ENCODE peak calls at places on chromosome 21, in seven cellular contexts. K, G, H, Y, R, L and D are unnamed samples.

GRCh38 chr21:25362375-25363267 is 244.7 kb downstream of the MRPL39 start:
- DNase-seq in L (no peak), G (no peak), Y (no peak), H (no peak), K (no peak), R (no peak), D (no peak)

GRCh38 chr21:38506606-38507331 is 8.5 kb upstream of the ERG start:
- DNase-seq in K (no peak), H (no peak), R (no peak), Y (no peak), G (peak; percentile 61), L (no peak), D (no peak)

GRCh38 chr21:35908311-35909078 is 151.8 kb downstream of the SETD4 start:
- DNase-seq in H (no peak), L (no peak), R (no peak), K (no peak), G (no peak), Y (no peak), D (no peak)

GRCh38 chr21:38221594-38221993 is 35.2 kb upstream of the KCNJ15 start:
- DNase-seq in K (no peak), L (no peak), Y (peak; percentile 56), R (no peak), H (peak; percentile 67), G (no peak), D (no peak)

GRCh38 chr21:28445081-28445830 is 547.4 kb downstream of the LTN1 start:
- DNase-seq in G (no peak), K (no peak), L (no peak), Y (peak; percentile 77), R (no peak), H (peak; percentile 23), D (no peak)

GRCh38 chr21:37367758-37368535 is 1.4 kb downstream of the DYRK1A start:
- DNase-seq in R (peak; percentile 79), G (peak; percentile 38), K (peak; percentile 67), Y (peak; percentile 50), H (peak; percentile 31), L (peak; percentile 73), D (no peak)

GRCh38 chr21:39911286-39911685 is 44.0 kb downstream of the PCP4 start:
- DNase-seq in G (no peak), R (no peak), L (no peak), K (no peak), H (no peak), Y (no peak), D (no peak)

GRCh38 chr21:17730782-17731181 is 88.4 kb downstream of the C21orf91 start:
- DNase-seq in R (no peak), H (peak; percentile 16), K (no peak), L (no peak), G (no peak), Y (peak; percentile 3), D (no peak)

GRCh38 chr21:36472377-36472776 is 7.5 kb downstream of the CLDN14 start:
- DNase-seq in G (no peak), Y (no peak), L (no peak), H (no peak), R (no peak), K (no peak), D (no peak)

GRCh38 chr21:31316488-31317169 is 27.4 kb downstream of the TIAM1 start:
- DNase-seq in Y (no peak), K (no peak), R (no peak), L (no peak), G (no peak), H (peak; percentile 71), D (no peak)

GRCh38 chr21:42439284-42440186 is 35.8 kb downstream of the UBASH3A start:
- DNase-seq in G (peak; percentile 7), L (no peak), H (no peak), R (no peak), Y (no peak), K (no peak), D (peak; percentile 36)

GRCh38 chr21:28675265-28676041 is 317.2 kb downstream of the LTN1 start:
- DNase-seq in L (no peak), H (peak; percentile 50), R (no peak), G (no peak), Y (peak; percentile 37), K (no peak), D (no peak)

GRCh38 chr21:35991131-35991530 is 69.2 kb downstream of the SETD4 start:
- DNase-seq in L (no peak), H (no peak), Y (no peak), R (no peak), K (no peak), G (no peak), D (no peak)

GRCh38 chr21:37974081-37974480 is 57.8 kb upstream of the KCNJ6 start:
- DNase-seq in Y (peak; percentile 2), H (peak; percentile 71), L (no peak), G (no peak), R (no peak), K (no peak), D (no peak)

GRCh38 chr21:37780991-37781983 is 135.0 kb downstream of the KCNJ6 start:
- DNase-seq in H (peak; percentile 32), R (no peak), L (no peak), K (no peak), G (no peak), Y (peak; percentile 18), D (no peak)

GRCh38 chr21:37383066-37383465 is 16.5 kb downstream of the DYRK1A start:
- DNase-seq in L (no peak), Y (peak; percentile 62), H (no peak), G (no peak), K (no peak), R (no peak), D (no peak)

GRCh38 chr21:14545906-14546480 is at the start of gene SAMSN1:
- DNase-seq in Y (no peak), K (peak; percentile 64), L (peak; percentile 35), R (no peak), H (no peak), G (peak; percentile 53), D (peak; percentile 63)

GRCh38 chr21:37241426-37241825 is 25.7 kb downstream of the VPS26C start:
- DNase-seq in H (no peak), R (no peak), Y (no peak), K (no peak), L (no peak), G (no peak), D (no peak)

DNA sequence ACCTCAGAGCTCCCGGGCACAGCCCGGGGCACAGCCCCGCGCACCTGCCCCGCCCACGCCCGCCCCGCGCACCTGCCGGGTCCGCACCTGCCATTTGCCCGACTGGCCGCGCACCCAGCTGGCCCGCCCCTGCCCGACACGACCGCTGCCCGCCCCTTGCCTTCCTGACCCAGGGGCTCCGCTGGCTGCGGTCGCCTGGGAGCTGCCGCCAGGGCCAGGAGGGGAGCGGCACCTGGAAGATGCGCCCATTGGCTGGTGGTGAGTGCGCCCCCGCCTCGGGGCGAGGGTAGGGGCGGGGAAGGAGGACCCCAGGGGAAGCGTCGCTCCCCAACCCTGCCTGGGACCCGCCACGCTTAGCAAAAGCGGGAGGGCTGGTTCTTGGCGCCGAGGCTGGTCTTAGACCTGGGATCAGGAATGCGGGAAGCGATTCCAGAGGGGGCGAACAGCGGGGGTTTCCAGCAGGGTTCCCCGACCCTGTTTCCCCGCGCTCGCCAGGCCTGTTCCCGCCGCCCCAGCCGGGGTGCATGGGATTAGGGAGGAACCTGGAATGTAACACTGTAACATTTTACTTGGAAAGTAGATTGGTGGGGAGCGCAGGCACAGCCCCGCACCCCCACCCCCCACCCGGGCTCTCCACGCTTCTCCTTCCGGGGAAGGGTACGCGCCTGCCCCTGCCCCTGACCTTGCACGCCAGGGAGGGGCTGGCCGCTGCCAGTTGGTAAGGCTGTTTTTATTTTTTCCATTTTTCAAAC is at the start of gene FAM3B:
- DNase-seq in G (peak; percentile 47), R (peak; percentile 78), Y (no peak), L (no peak), H (no peak), K (peak; percentile 55), D (no peak)
- H3K4me3 ChIP-seq in G (peak within 1 kb of the TSS; percentile 21), R (peak within 1 kb of the TSS; percentile 42), Y (no peak within 1 kb of the TSS), L (no peak within 1 kb of the TSS), H (no peak within 1 kb of the TSS), K (peak within 1 kb of the TSS; percentile 50), D (no peak within 1 kb of the TSS)

GRCh38 chr21:32412162-32412997 is at the start of gene EVA1C:
- DNase-seq in H (peak; percentile 69), L (peak; percentile 82), Y (no peak), K (peak; percentile 83), G (peak; percentile 82), R (peak; percentile 89), D (peak; percentile 83)
- TF ChIP-seq CTCF in H (no peak), L (peak; percentile 35), Y (no peak), K (no peak), G (peak; percentile 11), R (peak; percentile 21), D (peak; percentile 23)

DNA sequence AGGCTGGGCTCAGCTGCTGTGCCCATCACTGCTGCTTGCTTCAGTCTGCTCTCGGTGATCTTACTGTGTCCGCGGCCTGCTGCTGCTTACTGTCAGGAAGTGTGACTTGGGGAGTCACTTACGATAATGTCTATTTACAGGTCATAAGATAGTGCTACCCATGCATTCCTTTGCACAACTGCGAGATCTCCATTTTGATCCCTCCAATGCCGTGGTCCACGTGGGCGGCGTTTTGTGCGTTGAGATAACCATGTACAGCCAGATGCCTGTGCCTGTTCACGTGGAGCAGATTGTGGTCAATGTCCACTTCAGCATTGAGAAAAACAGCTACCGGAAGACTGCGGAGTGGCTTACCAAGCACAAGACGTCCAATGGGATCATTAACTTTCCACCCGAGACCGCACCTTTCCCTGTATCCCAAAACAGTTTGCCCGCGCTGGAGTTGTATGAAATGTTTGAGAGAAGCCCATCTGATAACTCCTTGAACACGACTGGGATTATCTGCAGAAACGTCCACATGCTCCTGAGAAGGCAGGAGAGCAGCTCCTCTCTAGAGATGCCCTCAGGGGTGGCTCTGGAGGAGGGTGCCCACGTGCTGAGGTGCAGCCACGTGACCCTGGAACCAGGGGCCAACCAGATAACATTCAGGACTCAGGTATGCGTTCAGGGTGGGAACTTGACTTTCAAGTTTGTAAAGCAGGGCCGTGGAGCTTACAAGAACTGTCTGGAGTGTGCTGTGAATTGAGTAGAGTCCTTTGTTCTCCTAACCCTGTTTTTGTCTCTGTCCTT is 24.4 kb upstream of the PWP2 start:
- DNase-seq in L (no peak), K (no peak), Y (no peak), R (peak; percentile 47), G (no peak), H (peak; percentile 54), D (no peak)
- H3K4me3 ChIP-seq in L (no peak overlapping the region), K (no peak overlapping the region), Y (no peak overlapping the region), R (no peak overlapping the region), G (no peak overlapping the region), H (no peak overlapping the region), D (no peak overlapping the region)

DNA sequence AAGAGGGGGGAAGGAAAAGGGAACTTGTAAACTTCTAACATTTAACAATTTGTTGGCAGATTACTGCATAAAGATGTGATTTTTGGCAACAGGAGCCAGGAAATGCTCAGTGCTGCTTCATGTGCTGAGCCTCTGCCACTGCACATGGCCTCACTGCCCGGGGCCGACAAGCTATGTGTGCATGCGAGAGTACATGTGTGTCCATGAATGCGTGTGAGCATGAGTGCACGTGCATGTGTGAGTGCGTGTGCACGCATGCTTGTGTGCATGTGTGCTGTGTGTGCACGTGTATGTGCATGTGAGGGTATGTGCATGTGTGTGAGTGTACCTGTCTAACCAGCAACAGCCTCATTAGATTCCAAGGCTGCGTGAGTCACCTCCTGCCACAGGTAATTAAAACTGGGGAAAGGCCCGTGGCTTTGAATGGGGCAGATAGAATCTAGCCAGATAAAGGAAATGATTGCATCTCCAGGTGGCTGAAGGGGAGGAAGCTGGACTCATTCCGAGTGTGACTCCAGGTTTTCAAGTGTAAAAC is 41.4 kb upstream of the TSPEAR start:
- DNase-seq in H (peak; percentile 95), R (no peak), L (no peak), K (no peak), Y (no peak), G (no peak), D (no peak)
- TF ChIP-seq CTCF in H (peak; percentile 32), R (no peak), L (no peak), K (no peak), Y (peak; percentile 1), G (no peak), D (no peak)